ENCODE peak calls at places on chromosomes 7 and 10, in ten cellular contexts. L is BE2C; Z is fibroblast of lung; Y is central memory CD8-positive, alpha-beta T cell; F is GM18507; A is SK-N-SH; T is NCI-H1694 treated with DMSO at 0.1 percent for 48 hours; M is GM12864; N is AG09309; D is GM04503. U is an unnamed sample.
A peak's percentile ranks its signal among the peaks of the same experiment; 100 is the strongest.

GRCh38 chr7:2873686-2874551 is 29.8 kb upstream of the GNA12 start:
- DNase-seq in T (peak; percentile 22), Y (no peak), F (no peak), M (no peak), Z (peak; percentile 93), A (peak; percentile 43), D (no peak), N (peak; percentile 63), L (peak; percentile 36), U (peak; percentile 93)

GRCh38 chr10:17025444-17026295 is 103.9 kb downstream of the CUBN start:
- DNase-seq in F (no peak), D (peak; percentile 100), Y (no peak), A (peak; percentile 19), T (no peak), N (peak; percentile 98), M (no peak), Z (peak; percentile 100), L (no peak), U (peak; percentile 89)

GRCh38 chr10:78520737-78521430 is 487.2 kb downstream of the RPS24 start:
- DNase-seq in A (no peak), T (no peak), L (peak; percentile 24), Y (no peak), D (no peak), F (no peak), Z (peak; percentile 62), N (no peak), M (no peak), U (peak; percentile 34)

GRCh38 chr10:35909291-35909690 is 267.2 kb upstream of the FZD8 start:
- DNase-seq in L (no peak), T (no peak), A (no peak), Y (no peak), M (no peak), Z (peak; percentile 45), N (no peak), F (no peak), D (no peak), U (no peak)

GRCh38 chr10:109894516-109894915 is 28.8 kb downstream of the XPNPEP1 start:
- DNase-seq in Y (no peak), T (no peak), Z (peak; percentile 93), N (peak; percentile 68), F (no peak), D (no peak), L (no peak), A (no peak), M (no peak), U (peak; percentile 54)

GRCh38 chr7:122311719-122312118 is 7.2 kb upstream of the FEZF1 start:
- DNase-seq in L (no peak), Y (no peak), T (no peak), D (no peak), A (peak; percentile 45), M (no peak), F (no peak), N (no peak), Z (no peak), U (no peak)

GRCh38 chr10:93352638-93353383 is 129.3 kb downstream of the MYOF start:
- DNase-seq in D (no peak), F (no peak), M (no peak), Y (no peak), A (peak; percentile 44), N (no peak), L (no peak), Z (peak; percentile 24), T (peak; percentile 37), U (peak; percentile 68)

GRCh38 chr7:2654059-2654458 is 22.3 kb downstream of the TTYH3 start:
- DNase-seq in F (no peak), A (no peak), M (no peak), Y (no peak), N (no peak), T (no peak), D (no peak), Z (no peak), L (no peak), U (no peak)

GRCh38 chr7:39504963-39505362 is 61.2 kb upstream of the YAE1 start:
- DNase-seq in L (peak; percentile 42), T (no peak), Y (no peak), F (no peak), D (no peak), A (no peak), N (no peak), M (no peak), Z (peak; percentile 66), U (peak; percentile 12)

GRCh38 chr10:80201592-80202256 is 3.6 kb downstream of the ANXA11 start:
- DNase-seq in L (no peak), A (no peak), M (no peak), F (no peak), Y (no peak), T (no peak), Z (no peak), D (no peak), N (no peak), U (no peak)

GRCh38 chr10:131577786-131578471 is 266.4 kb upstream of the TCERG1L start:
- DNase-seq in D (no peak), Z (no peak), L (no peak), Y (peak; percentile 4), T (no peak), F (no peak), N (no peak), M (no peak), A (no peak), U (no peak)

GRCh38 chr7:2527505-2528464 is 8.2 kb downstream of the LFNG start:
- DNase-seq in Z (peak; percentile 82), Y (no peak), D (no peak), M (no peak), N (no peak), L (peak; percentile 7), F (no peak), A (no peak), T (no peak), U (peak; percentile 76)

GRCh38 chr7:94296886-94297285 is 97.8 kb upstream of the COL1A2 start:
- DNase-seq in D (no peak), M (no peak), Y (no peak), L (no peak), N (no peak), F (no peak), T (no peak), A (no peak), Z (no peak), U (no peak)

GRCh38 chr7:138386821-138387220 is 73.2 kb upstream of the TRIM24 start:
- DNase-seq in Z (no peak), N (no peak), L (no peak), Y (no peak), F (no peak), D (no peak), M (no peak), T (no peak), A (no peak), U (no peak)

GRCh38 chr7:64313740-64314491 is at the start of gene ZNF736:
- DNase-seq in M (peak; percentile 88), A (peak; percentile 91), D (peak; percentile 79), L (peak; percentile 90), N (peak; percentile 80), T (peak; percentile 73), Y (peak; percentile 73), Z (peak; percentile 95), F (peak; percentile 73), U (peak; percentile 97)

GRCh38 chr7:359226-359775 is 69.3 kb downstream of the FOXL3 start:
- DNase-seq in Z (no peak), Y (no peak), D (no peak), T (no peak), M (no peak), A (no peak), L (no peak), N (no peak), F (no peak), U (no peak)

GRCh38 chr7:94190599-94191061 is 186.5 kb upstream of the BET1 start:
- DNase-seq in T (no peak), M (no peak), F (no peak), N (peak; percentile 80), A (no peak), L (no peak), Z (peak; percentile 98), D (peak; percentile 81), Y (no peak), U (peak; percentile 81)

GRCh38 chr10:112678987-112679386 is 232.0 kb downstream of the VTI1A start:
- DNase-seq in F (no peak), Y (no peak), A (no peak), M (no peak), L (no peak), D (no peak), Z (no peak), T (no peak), N (peak; percentile 18), U (no peak)

GRCh38 chr10:100155936-100156335 is 29.9 kb downstream of the ERLIN1 start:
- DNase-seq in A (no peak), L (no peak), M (no peak), Z (no peak), D (no peak), F (no peak), N (no peak), Y (no peak), T (no peak), U (no peak)

GRCh38 chr7:30549933-30550493 is 44.7 kb upstream of the GARS1 start:
- DNase-seq in Z (no peak), D (no peak), N (no peak), L (peak; percentile 58), F (no peak), M (no peak), Y (no peak), A (no peak), T (no peak), U (no peak)

GRCh38 chr7:105137898-105138297 is 123.9 kb downstream of the KMT2E start:
- DNase-seq in F (no peak), L (no peak), A (no peak), Z (no peak), Y (no peak), M (no peak), D (no peak), T (no peak), N (no peak), U (no peak)